ENCODE peak calls at places on chromosomes 2 and 18, in eight cellular contexts. V, C, Q, G, J, O, T and F are unnamed samples.

GRCh38 chr18:58263733-58264469 is 219.9 kb downstream of the NEDD4L start:
- DNase-seq in V (no peak), C (peak; percentile 25), Q (no peak), G (no peak), J (no peak), O (no peak), T (no peak), F (no peak)

GRCh38 chr2:40095003-40095402 is 315.9 kb upstream of the THUMPD2 start:
- DNase-seq in V (peak; percentile 82), C (peak; percentile 86), Q (peak; percentile 93), G (no peak), J (no peak), O (peak; percentile 54), T (no peak), F (peak; percentile 65)

GRCh38 chr18:48693625-48694262 is 154.9 kb downstream of the CTIF start:
- DNase-seq in V (peak; percentile 73), C (peak; percentile 67), Q (peak; percentile 52), G (peak; percentile 22), J (no peak), O (no peak), T (no peak), F (peak; percentile 87)

GRCh38 chr18:61581578-61582204 is 248.5 kb downstream of the CDH20 start:
- DNase-seq in V (peak; percentile 55), C (peak; percentile 46), Q (peak; percentile 60), G (peak; percentile 81), J (peak; percentile 79), O (peak; percentile 77), T (no peak), F (peak; percentile 70)

GRCh38 chr18:9796933-9797549 is 88.7 kb upstream of the TXNDC2 start:
- DNase-seq in V (no peak), C (peak; percentile 51), Q (peak; percentile 18), G (no peak), J (no peak), O (no peak), T (no peak), F (no peak)

GRCh38 chr2:63983986-63984605 is 35.1 kb downstream of the VPS54 start:
- DNase-seq in V (no peak), C (no peak), Q (no peak), G (no peak), J (no peak), O (peak; percentile 24), T (peak; percentile 17), F (peak; percentile 83)

GRCh38 chr2:16395601-16396000 is 270.0 kb downstream of the CYRIA start:
- DNase-seq in V (no peak), C (no peak), Q (no peak), G (no peak), J (no peak), O (no peak), T (no peak), F (no peak)

GRCh38 chr2:28895189-28895893 is 874 bp downstream of the WDR43 start:
- DNase-seq in V (peak; percentile 24), C (peak; percentile 53), Q (peak; percentile 28), G (peak; percentile 71), J (peak; percentile 35), O (peak; percentile 31), T (no peak), F (no peak)

GRCh38 chr2:12678189-12678588 is 38.5 kb upstream of the TRIB2 start:
- DNase-seq in V (no peak), C (no peak), Q (no peak), G (no peak), J (no peak), O (no peak), T (no peak), F (no peak)

GRCh38 chr2:105376010-105376409 is 22.8 kb downstream of the FHL2 start:
- DNase-seq in V (no peak), C (no peak), Q (peak; percentile 63), G (no peak), J (no peak), O (peak; percentile 6), T (no peak), F (no peak)

GRCh38 chr2:96105152-96105915 is 11.0 kb downstream of the ADRA2B start:
- DNase-seq in V (no peak), C (no peak), Q (no peak), G (no peak), J (peak; percentile 3), O (no peak), T (no peak), F (no peak)

GRCh38 chr2:96107883-96108551 is 8.4 kb downstream of the ADRA2B start:
- DNase-seq in V (no peak), C (no peak), Q (no peak), G (no peak), J (no peak), O (no peak), T (no peak), F (no peak)

GRCh38 chr2:96103906-96104861 is 12.2 kb downstream of the ADRA2B start:
- DNase-seq in V (no peak), C (no peak), Q (no peak), G (no peak), J (peak; percentile 5), O (no peak), T (no peak), F (no peak)

GRCh38 chr2:96106991-96107882 is 9.1 kb downstream of the ADRA2B start:
- DNase-seq in V (no peak), C (no peak), Q (no peak), G (no peak), J (no peak), O (no peak), T (no peak), F (no peak)

DNA sequence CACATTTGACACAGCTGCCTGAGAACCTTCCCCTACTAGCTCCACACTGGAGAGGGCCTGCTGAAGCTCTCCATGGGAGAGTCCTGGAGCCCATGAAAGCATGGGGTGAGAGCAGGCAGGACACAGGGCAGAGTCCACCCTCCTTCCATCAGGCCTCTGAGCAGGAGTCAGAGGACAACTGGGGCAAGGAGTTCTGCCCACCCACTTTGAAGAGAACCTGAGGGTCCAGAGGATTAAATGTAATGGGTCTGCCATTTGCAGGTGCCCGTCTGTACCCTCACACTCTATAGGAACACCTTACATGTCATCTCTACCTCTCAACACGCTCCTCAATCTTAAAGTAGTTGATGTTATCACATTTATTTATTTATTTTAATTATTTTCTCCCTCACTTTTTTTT is 10.4 kb downstream of the ADRA2B start:
- DNase-seq in V (no peak), C (no peak), Q (no peak), G (no peak), J (no peak), O (no peak), T (no peak), F (no peak)
- TF ChIP-seq CTCF in V (no peak), C (no peak), Q (no peak), G (no peak), J (no peak), O (no peak), T (no peak), F (no peak)

GRCh38 chr2:70190413-70191243 is at the start of gene C2orf42:
- DNase-seq in V (peak; percentile 98), C (peak; percentile 98), Q (peak; percentile 98), G (peak; percentile 98), J (peak; percentile 96), O (peak; percentile 98), T (peak; percentile 87), F (peak; percentile 98)

GRCh38 chr2:70192516-70192915 is 1.7 kb upstream of the C2orf42 start:
- DNase-seq in V (no peak), C (no peak), Q (no peak), G (no peak), J (no peak), O (no peak), T (no peak), F (no peak)

GRCh38 chr2:70188460-70188859 is 2.4 kb downstream of the C2orf42 start:
- DNase-seq in V (no peak), C (peak; percentile 8), Q (no peak), G (no peak), J (no peak), O (no peak), T (no peak), F (no peak)

GRCh38 chr2:70190086-70190412 is 770 bp downstream of the C2orf42 start:
- DNase-seq in V (no peak), C (no peak), Q (no peak), G (no peak), J (peak; percentile 15), O (no peak), T (no peak), F (no peak)

GRCh38 chr2:70191244-70191735 is 471 bp upstream of the C2orf42 start:
- DNase-seq in V (no peak), C (no peak), Q (no peak), G (no peak), J (no peak), O (no peak), T (no peak), F (no peak)
- H3K4me3 ChIP-seq in V (no peak overlapping the region), C (peak overlapping the region; percentile 93), Q (peak overlapping the region; percentile 56), G (peak overlapping the region; percentile 80), J (peak overlapping the region; percentile 77), O (no peak overlapping the region), T (peak overlapping the region; percentile 76), F (peak overlapping the region; percentile 94)

GRCh38 chr2:216351172-216351925 is 20.9 kb downstream of the MARCHF4 start:
- DNase-seq in V (peak; percentile 21), C (no peak), Q (peak; percentile 66), G (no peak), J (no peak), O (no peak), T (no peak), F (peak; percentile 33)

GRCh38 chr2:216348909-216349308 is 23.4 kb downstream of the MARCHF4 start:
- DNase-seq in V (peak; percentile 65), C (peak; percentile 91), Q (peak; percentile 62), G (no peak), J (no peak), O (peak; percentile 54), T (peak; percentile 49), F (peak; percentile 59)

GRCh38 chr2:216349366-216349765 is 22.9 kb downstream of the MARCHF4 start:
- DNase-seq in V (no peak), C (no peak), Q (no peak), G (no peak), J (no peak), O (no peak), T (no peak), F (no peak)

GRCh38 chr2:216352653-216353270 is 19.5 kb downstream of the MARCHF4 start:
- DNase-seq in V (no peak), C (no peak), Q (no peak), G (no peak), J (no peak), O (no peak), T (no peak), F (no peak)

DNA sequence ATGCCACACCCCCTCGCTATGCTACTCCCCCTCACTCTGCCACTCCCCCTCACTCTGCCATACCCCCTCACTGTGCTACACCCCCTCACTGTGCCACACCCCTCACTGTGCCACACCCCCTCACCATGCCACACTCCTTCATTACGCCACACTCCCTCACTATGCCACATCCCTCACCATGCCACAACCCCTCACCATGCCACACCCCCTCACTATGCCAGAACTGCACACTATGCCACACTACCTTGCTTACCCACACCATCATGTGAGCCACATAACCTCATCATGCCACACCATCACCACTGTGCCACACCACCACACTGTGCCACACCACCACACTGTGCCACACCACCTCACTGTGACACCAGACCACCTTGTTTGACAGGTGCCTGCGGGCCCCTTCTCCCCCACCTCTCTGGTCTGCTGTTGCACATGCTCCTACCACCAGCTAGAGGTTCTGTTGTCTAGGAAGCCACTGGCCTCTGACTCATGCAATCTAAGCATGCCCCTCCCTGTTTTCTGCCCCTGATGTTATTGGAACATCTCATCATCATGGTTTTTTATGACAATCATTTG is 22.0 kb downstream of the MARCHF4 start:
- DNase-seq in V (peak; percentile 50), C (peak; percentile 79), Q (peak; percentile 45), G (no peak), J (no peak), O (peak; percentile 30), T (no peak), F (peak; percentile 66)
- TF ChIP-seq CTCF in V (no peak), C (no peak), Q (no peak), G (no peak), J (no peak), O (no peak), T (no peak), F (no peak)

GRCh38 chr18:11183621-11184020 is 34.3 kb upstream of the PIEZO2 start:
- DNase-seq in V (no peak), C (peak; percentile 28), Q (no peak), G (no peak), J (no peak), O (no peak), T (no peak), F (no peak)
- H3K4me3 ChIP-seq in V (no peak overlapping the region), C (no peak overlapping the region), Q (no peak overlapping the region), G (no peak overlapping the region), J (no peak overlapping the region), O (no peak overlapping the region), T (no peak overlapping the region), F (no peak overlapping the region)